ENCODE peak calls at places on chromosome 1, in seven cellular contexts. One of them, this sample, is unnamed.

GRCh38 chr1:99737016-99737415 is 29.4 kb downstream of the FRRS1 start:
- DNase-seq in aorta: no peak
- DNase-seq in body of pancreas: no peak
- DNase-seq in fibroblast of lung: peak; percentile 76
- DNase-seq in PC-9: peak; percentile 47
- DNase-seq in CD4-positive, alpha-beta memory T cell: no peak
- DNase-seq in stomach: no peak
- DNase-seq in this sample: no peak

GRCh38 chr1:214476958-214477870 is 74.2 kb downstream of the PTPN14 start:
- DNase-seq in aorta: no peak
- DNase-seq in fibroblast of lung: peak; percentile 70
- DNase-seq in CD4-positive, alpha-beta memory T cell: no peak
- DNase-seq in body of pancreas: no peak
- DNase-seq in stomach: no peak
- DNase-seq in PC-9: no peak
- DNase-seq in this sample: no peak

GRCh38 chr1:31791131-31791858 is 24.5 kb downstream of the SPOCD1 start:
- DNase-seq in CD4-positive, alpha-beta memory T cell: no peak
- DNase-seq in PC-9: no peak
- DNase-seq in stomach: no peak
- DNase-seq in body of pancreas: no peak
- DNase-seq in aorta: peak; percentile 65
- DNase-seq in fibroblast of lung: no peak
- DNase-seq in this sample: no peak

GRCh38 chr1:162498442-162498785 is 796 bp downstream of the UHMK1 start:
- DNase-seq in stomach: no peak
- DNase-seq in aorta: no peak
- DNase-seq in PC-9: no peak
- DNase-seq in body of pancreas: no peak
- DNase-seq in fibroblast of lung: peak; percentile 15
- DNase-seq in CD4-positive, alpha-beta memory T cell: no peak
- DNase-seq in this sample: no peak

GRCh38 chr1:54287176-54287650 is 87.2 kb downstream of the MRPL37 start:
- DNase-seq in CD4-positive, alpha-beta memory T cell: peak; percentile 77
- DNase-seq in aorta: peak; percentile 93
- DNase-seq in body of pancreas: peak; percentile 86
- DNase-seq in stomach: peak; percentile 83
- DNase-seq in fibroblast of lung: peak; percentile 68
- DNase-seq in PC-9: no peak
- DNase-seq in this sample: peak; percentile 10

GRCh38 chr1:107546571-107546970 is 405.7 kb downstream of the NTNG1 start:
- DNase-seq in aorta: no peak
- DNase-seq in stomach: no peak
- DNase-seq in CD4-positive, alpha-beta memory T cell: no peak
- DNase-seq in PC-9: no peak
- DNase-seq in fibroblast of lung: no peak
- DNase-seq in body of pancreas: no peak
- DNase-seq in this sample: no peak

GRCh38 chr1:27724961-27725373 is 794 bp upstream of the FAM76A start:
- DNase-seq in stomach: peak; percentile 54
- DNase-seq in CD4-positive, alpha-beta memory T cell: no peak
- DNase-seq in PC-9: no peak
- DNase-seq in aorta: peak; percentile 75
- DNase-seq in body of pancreas: no peak
- DNase-seq in fibroblast of lung: peak; percentile 2
- DNase-seq in this sample: no peak

GRCh38 chr1:165403835-165404482 is 41.0 kb downstream of the RXRG start:
- DNase-seq in body of pancreas: peak; percentile 30
- DNase-seq in PC-9: no peak
- DNase-seq in CD4-positive, alpha-beta memory T cell: no peak
- DNase-seq in aorta: no peak
- DNase-seq in stomach: peak; percentile 45
- DNase-seq in fibroblast of lung: peak; percentile 2
- DNase-seq in this sample: no peak

GRCh38 chr1:30977105-30977504 is 68.5 kb upstream of the SDC3 start:
- DNase-seq in PC-9: peak; percentile 56
- DNase-seq in aorta: no peak
- DNase-seq in body of pancreas: no peak
- DNase-seq in stomach: no peak
- DNase-seq in fibroblast of lung: peak; percentile 50
- DNase-seq in CD4-positive, alpha-beta memory T cell: no peak
- DNase-seq in this sample: no peak

GRCh38 chr1:118339431-118340146 is 154.6 kb upstream of the SPAG17 start:
- DNase-seq in stomach: no peak
- DNase-seq in CD4-positive, alpha-beta memory T cell: no peak
- DNase-seq in fibroblast of lung: no peak
- DNase-seq in body of pancreas: no peak
- DNase-seq in PC-9: peak; percentile 26
- DNase-seq in aorta: no peak
- DNase-seq in this sample: no peak

GRCh38 chr1:183279835-183280234 is 93.8 kb downstream of the LAMC2 start:
- DNase-seq in PC-9: peak; percentile 82
- DNase-seq in stomach: peak; percentile 27
- DNase-seq in body of pancreas: peak; percentile 63
- DNase-seq in fibroblast of lung: peak; percentile 94
- DNase-seq in CD4-positive, alpha-beta memory T cell: no peak
- DNase-seq in aorta: no peak
- DNase-seq in this sample: no peak

GRCh38 chr1:26833432-26834405 is 7.2 kb downstream of the ZDHHC18 start:
- DNase-seq in stomach: peak; percentile 64
- DNase-seq in CD4-positive, alpha-beta memory T cell: peak; percentile 98
- DNase-seq in PC-9: no peak
- DNase-seq in aorta: no peak
- DNase-seq in body of pancreas: peak; percentile 52
- DNase-seq in fibroblast of lung: no peak
- DNase-seq in this sample: peak; percentile 48

GRCh38 chr1:216566809-216567208 is 143.6 kb upstream of the USH2A start:
- DNase-seq in aorta: no peak
- DNase-seq in stomach: no peak
- DNase-seq in fibroblast of lung: peak; percentile 64
- DNase-seq in PC-9: no peak
- DNase-seq in body of pancreas: peak; percentile 9
- DNase-seq in CD4-positive, alpha-beta memory T cell: no peak
- DNase-seq in this sample: no peak

DNA sequence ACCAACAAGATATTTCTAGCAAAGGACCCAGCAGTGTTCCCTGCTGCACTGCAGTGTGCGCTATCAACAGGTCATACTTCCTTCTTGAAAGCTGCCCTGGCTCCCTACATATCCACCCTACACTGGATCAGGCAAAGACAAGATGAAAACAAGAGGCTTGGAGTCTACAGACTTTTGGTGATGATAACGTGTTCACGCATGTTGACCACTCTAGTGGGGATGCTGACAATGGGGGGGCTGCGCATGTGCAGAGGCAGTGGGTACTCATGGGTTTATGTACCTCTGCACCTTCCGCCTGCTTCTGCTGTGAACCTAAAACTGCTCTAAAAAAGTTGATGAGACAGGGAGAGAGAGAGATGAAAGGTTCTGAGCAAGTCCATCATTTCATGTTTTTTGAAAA is 5.5 kb downstream of the ENO1 start:
- DNase-seq in body of pancreas: no peak
- DNase-seq in aorta: peak; percentile 36
- DNase-seq in PC-9: no peak
- DNase-seq in stomach: no peak
- DNase-seq in fibroblast of lung: no peak
- DNase-seq in CD4-positive, alpha-beta memory T cell: no peak
- DNase-seq in this sample: no peak
- H3K27ac ChIP-seq in body of pancreas: peak overlapping the region; percentile 69
- H3K27ac ChIP-seq in aorta: no peak overlapping the region
- H3K27ac ChIP-seq in PC-9: peak overlapping the region; percentile 66
- H3K27ac ChIP-seq in stomach: no peak overlapping the region
- H3K27ac ChIP-seq in fibroblast of lung: peak overlapping the region; percentile 38
- H3K27ac ChIP-seq in CD4-positive, alpha-beta memory T cell: peak overlapping the region; percentile 47
- H3K27ac ChIP-seq in this sample: peak overlapping the region; percentile 100

DNA sequence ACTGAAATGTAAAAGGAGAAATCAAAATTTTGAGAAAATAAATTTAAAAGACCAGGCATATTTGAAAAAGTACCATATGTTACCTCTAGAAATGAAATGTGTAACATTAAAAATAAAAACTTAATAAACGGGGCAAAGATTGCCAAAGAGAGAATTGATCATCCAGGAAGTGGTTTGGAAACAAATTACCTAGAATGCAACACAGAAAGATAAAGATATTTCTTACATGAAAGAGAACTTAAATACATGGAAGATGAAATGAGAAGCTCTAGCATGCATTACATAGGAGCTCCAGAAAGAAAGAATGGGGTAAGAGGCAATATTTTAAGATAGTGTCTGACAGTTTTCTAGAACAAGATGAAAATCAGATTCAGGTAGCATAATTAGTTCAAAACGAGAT is 235.9 kb upstream of the IRF2BP2 start:
- DNase-seq in CD4-positive, alpha-beta memory T cell: no peak
- DNase-seq in fibroblast of lung: no peak
- DNase-seq in aorta: no peak
- DNase-seq in body of pancreas: no peak
- DNase-seq in stomach: no peak
- DNase-seq in PC-9: peak; percentile 3
- DNase-seq in this sample: no peak
- H3K4me1 ChIP-seq in CD4-positive, alpha-beta memory T cell: peaks cover 66% of the 10 kb centered on the region
- H3K4me1 ChIP-seq in fibroblast of lung: peaks cover 5% of the 10 kb centered on the region
- H3K4me1 ChIP-seq in aorta: no peaks in the 10 kb centered on the region
- H3K4me1 ChIP-seq in body of pancreas: peaks cover 15% of the 10 kb centered on the region
- H3K4me1 ChIP-seq in stomach: peaks cover 73% of the 10 kb centered on the region
- H3K4me1 ChIP-seq in PC-9: peaks cover 18% of the 10 kb centered on the region
- H3K4me1 ChIP-seq in this sample: peaks cover 3% of the 10 kb centered on the region

GRCh38 chr1:243943671-243944428 is 93.8 kb upstream of the AKT3 start:
- DNase-seq in aorta: no peak
- DNase-seq in fibroblast of lung: no peak
- DNase-seq in PC-9: no peak
- DNase-seq in body of pancreas: peak; percentile 16
- DNase-seq in CD4-positive, alpha-beta memory T cell: no peak
- DNase-seq in stomach: no peak
- DNase-seq in this sample: no peak
- H3K27ac ChIP-seq in aorta: no peak overlapping the region
- H3K27ac ChIP-seq in fibroblast of lung: no peak overlapping the region
- H3K27ac ChIP-seq in PC-9: no peak overlapping the region
- H3K27ac ChIP-seq in body of pancreas: peak overlapping the region; percentile 47
- H3K27ac ChIP-seq in CD4-positive, alpha-beta memory T cell: no peak overlapping the region
- H3K27ac ChIP-seq in stomach: no peak overlapping the region
- H3K27ac ChIP-seq in this sample: no peak overlapping the region

GRCh38 chr1:244958593-244958992 is 94.2 kb upstream of the HNRNPU start:
- DNase-seq in body of pancreas: no peak
- DNase-seq in PC-9: no peak
- DNase-seq in CD4-positive, alpha-beta memory T cell: no peak
- DNase-seq in aorta: no peak
- DNase-seq in fibroblast of lung: no peak
- DNase-seq in stomach: no peak
- DNase-seq in this sample: no peak
- H3K4me1 ChIP-seq in body of pancreas: peaks cover under 1% of the 10 kb centered on the region
- H3K4me1 ChIP-seq in PC-9: peaks cover 4% of the 10 kb centered on the region
- H3K4me1 ChIP-seq in CD4-positive, alpha-beta memory T cell: peaks cover 4% of the 10 kb centered on the region
- H3K4me1 ChIP-seq in aorta: no peaks in the 10 kb centered on the region
- H3K4me1 ChIP-seq in fibroblast of lung: peaks cover 4% of the 10 kb centered on the region
- H3K4me1 ChIP-seq in stomach: peaks cover 5% of the 10 kb centered on the region
- H3K4me1 ChIP-seq in this sample: peaks cover 5% of the 10 kb centered on the region

GRCh38 chr1:14660795-14661194 is 62.3 kb downstream of the KAZN start:
- DNase-seq in fibroblast of lung: no peak
- DNase-seq in aorta: no peak
- DNase-seq in stomach: no peak
- DNase-seq in CD4-positive, alpha-beta memory T cell: no peak
- DNase-seq in PC-9: no peak
- DNase-seq in body of pancreas: peak; percentile 10
- DNase-seq in this sample: no peak

GRCh38 chr1:14663773-14664172 is 65.3 kb downstream of the KAZN start:
- DNase-seq in CD4-positive, alpha-beta memory T cell: no peak
- DNase-seq in fibroblast of lung: no peak
- DNase-seq in body of pancreas: no peak
- DNase-seq in aorta: no peak
- DNase-seq in PC-9: no peak
- DNase-seq in stomach: no peak
- DNase-seq in this sample: no peak

GRCh38 chr1:14662116-14662515 is 63.6 kb downstream of the KAZN start:
- DNase-seq in body of pancreas: no peak
- DNase-seq in CD4-positive, alpha-beta memory T cell: no peak
- DNase-seq in stomach: no peak
- DNase-seq in aorta: no peak
- DNase-seq in fibroblast of lung: no peak
- DNase-seq in PC-9: no peak
- DNase-seq in this sample: no peak

GRCh38 chr1:14659913-14660312 is 61.4 kb downstream of the KAZN start:
- DNase-seq in PC-9: no peak
- DNase-seq in fibroblast of lung: no peak
- DNase-seq in body of pancreas: no peak
- DNase-seq in aorta: no peak
- DNase-seq in CD4-positive, alpha-beta memory T cell: no peak
- DNase-seq in stomach: no peak
- DNase-seq in this sample: no peak

GRCh38 chr1:14661220-14661619 is 62.7 kb downstream of the KAZN start:
- DNase-seq in aorta: no peak
- DNase-seq in stomach: no peak
- DNase-seq in CD4-positive, alpha-beta memory T cell: no peak
- DNase-seq in PC-9: no peak
- DNase-seq in body of pancreas: peak; percentile 22
- DNase-seq in fibroblast of lung: peak; percentile 52
- DNase-seq in this sample: no peak
- H3K27ac ChIP-seq in aorta: no peak overlapping the region
- H3K27ac ChIP-seq in stomach: no peak overlapping the region
- H3K27ac ChIP-seq in CD4-positive, alpha-beta memory T cell: no peak overlapping the region
- H3K27ac ChIP-seq in PC-9: no peak overlapping the region
- H3K27ac ChIP-seq in body of pancreas: no peak overlapping the region
- H3K27ac ChIP-seq in fibroblast of lung: no peak overlapping the region
- H3K27ac ChIP-seq in this sample: peak overlapping the region; percentile 21